ENCODE peak calls at places on chromosomes 12 and 14, in eight cellular contexts. J, F, T, O, V, B, D and Y are unnamed samples.

GRCh38 chr14:30193791-30194407 is 266.3 kb upstream of the PRKD1 start:
- DNase-seq in O (no peak), V (peak), D (peak), F (no peak), J (no peak), T (no peak), B (no peak), Y (no peak)

GRCh38 chr12:115687094-115687493 is 590.4 kb downstream of the MED13L start:
- DNase-seq in J (peak), F (no peak), D (no peak), T (no peak), B (no peak), O (no peak), V (no peak), Y (no peak)

GRCh38 chr12:97748298-97748697 is 285.7 kb downstream of the RMST start:
- DNase-seq in D (no peak), J (no peak), V (no peak), T (no peak), O (no peak), B (no peak), F (no peak), Y (no peak)

GRCh38 chr12:105198961-105199360 is 37.0 kb downstream of the APPL2 start:
- DNase-seq in V (no peak), D (no peak), O (no peak), B (no peak), T (no peak), F (no peak), J (no peak), Y (no peak)

GRCh38 chr14:76826122-76826521 is at the start of gene LRRC74A:
- DNase-seq in J (no peak), O (no peak), V (no peak), F (no peak), D (no peak), T (no peak), B (no peak), Y (no peak)

GRCh38 chr12:123076604-123077297 is 74.1 kb downstream of the PITPNM2 start:
- DNase-seq in T (no peak), D (no peak), O (no peak), F (peak), J (no peak), V (no peak), B (no peak), Y (peak)

GRCh38 chr14:23613242-23614070 is 22.7 kb upstream of the DHRS2 start:
- DNase-seq in D (no peak), F (no peak), J (no peak), B (no peak), T (no peak), V (no peak), O (no peak), Y (no peak)

GRCh38 chr12:106149096-106149784 is 10.5 kb upstream of the NUAK1 start:
- DNase-seq in F (no peak), V (no peak), D (no peak), O (no peak), J (no peak), B (peak), T (peak), Y (no peak)

GRCh38 chr12:32302218-32302826 is 97.0 kb upstream of the FGD4 start:
- DNase-seq in D (peak), T (no peak), O (no peak), B (peak), J (no peak), F (peak), V (no peak), Y (peak)

GRCh38 chr12:79444089-79444488 is 246.7 kb downstream of the PAWR start:
- DNase-seq in D (peak), O (no peak), J (no peak), T (no peak), F (no peak), V (no peak), B (no peak), Y (no peak)

GRCh38 chr12:13661005-13661887 is 320.2 kb downstream of the GRIN2B start:
- DNase-seq in B (peak), J (peak), F (peak), O (peak), V (peak), T (peak), D (peak), Y (peak)

GRCh38 chr12:117060236-117060926 is 38.8 kb downstream of the TESC start:
- DNase-seq in J (no peak), T (no peak), F (no peak), B (no peak), V (no peak), D (no peak), O (no peak), Y (no peak)

GRCh38 chr12:3200032-3200617 is 122.9 kb downstream of the TSPAN9 start:
- DNase-seq in F (no peak), O (no peak), T (no peak), V (no peak), J (peak), B (no peak), D (peak), Y (no peak)

GRCh38 chr12:47868041-47868440 is 36.8 kb downstream of the VDR start:
- DNase-seq in J (no peak), D (peak), F (no peak), V (no peak), B (no peak), O (no peak), T (no peak), Y (no peak)

GRCh38 chr14:68685419-68686211 is 107.3 kb downstream of the ZFP36L1 start:
- DNase-seq in J (no peak), F (peak), B (peak), T (peak), V (no peak), O (no peak), D (peak), Y (peak)

GRCh38 chr12:65949009-65949623 is 124.8 kb downstream of the HMGA2 start:
- DNase-seq in B (no peak), D (no peak), T (no peak), O (no peak), V (no peak), J (no peak), F (no peak), Y (no peak)

GRCh38 chr12:65949986-65950385 is 125.7 kb downstream of the HMGA2 start:
- DNase-seq in J (no peak), D (no peak), F (no peak), T (no peak), O (no peak), V (no peak), B (no peak), Y (no peak)

GRCh38 chr12:65946419-65946818 is 122.1 kb downstream of the HMGA2 start:
- DNase-seq in J (no peak), O (no peak), B (no peak), T (no peak), D (no peak), F (no peak), V (no peak), Y (no peak)

GRCh38 chr12:65946821-65947220 is 122.5 kb downstream of the HMGA2 start:
- DNase-seq in F (no peak), B (no peak), V (no peak), T (no peak), D (no peak), J (no peak), O (no peak), Y (no peak)

DNA sequence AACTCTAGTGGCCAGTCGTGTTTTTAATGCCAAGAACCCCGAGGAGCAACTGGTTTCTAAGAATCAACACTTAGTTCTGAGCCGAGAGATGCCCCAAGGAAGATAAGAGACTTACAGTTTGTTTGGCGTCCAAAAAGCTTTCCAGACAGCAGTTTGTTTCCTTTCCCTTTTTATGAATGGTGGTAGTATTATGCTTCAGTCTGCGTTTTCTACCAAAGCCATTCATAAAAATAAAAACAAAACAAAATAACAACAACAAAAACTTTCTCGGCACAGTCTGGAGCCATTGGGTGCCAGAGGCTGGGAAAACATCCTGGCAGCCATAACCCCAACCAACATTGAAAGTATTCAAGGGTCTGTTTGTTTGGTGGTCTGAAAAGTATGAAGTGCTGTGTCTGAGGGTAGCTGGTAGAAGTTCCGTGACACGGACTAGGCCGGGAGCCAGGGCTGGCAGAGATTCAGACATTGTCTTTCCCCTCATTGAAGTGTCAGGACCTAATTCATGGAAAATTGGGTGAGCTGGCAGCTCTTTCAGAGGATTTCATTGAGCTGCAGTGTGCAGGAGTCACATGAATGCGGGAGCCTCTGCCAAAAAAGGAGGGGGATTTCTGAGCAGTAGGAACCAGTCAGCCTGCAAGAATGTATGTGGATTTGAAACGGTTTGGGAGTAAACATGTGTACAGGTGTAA is 124.2 kb downstream of the HMGA2 start:
- DNase-seq in F (no peak), T (no peak), O (peak), D (peak), B (no peak), V (peak), J (peak), Y (no peak)
- TF ChIP-seq CTCF in F (no peak), T (no peak), O (no peak), D (no peak), B (no peak), V (no peak), J (no peak), Y (no peak)

GRCh38 chr14:73285979-73286378 is 48.7 kb downstream of the PAPLN start:
- DNase-seq in V (no peak), D (no peak), J (no peak), O (no peak), B (no peak), F (no peak), T (no peak), Y (no peak)

GRCh38 chr14:73286598-73286997 is 49.3 kb downstream of the PAPLN start:
- DNase-seq in D (no peak), F (no peak), B (no peak), O (no peak), J (no peak), T (no peak), V (no peak), Y (no peak)

GRCh38 chr14:73280903-73281302 is 43.6 kb downstream of the PAPLN start:
- DNase-seq in F (no peak), J (no peak), O (no peak), B (no peak), D (no peak), V (no peak), T (no peak), Y (no peak)

GRCh38 chr14:73287071-73287470 is 49.8 kb downstream of the PAPLN start:
- DNase-seq in D (no peak), F (no peak), J (no peak), O (no peak), T (no peak), B (no peak), V (no peak), Y (no peak)

DNA sequence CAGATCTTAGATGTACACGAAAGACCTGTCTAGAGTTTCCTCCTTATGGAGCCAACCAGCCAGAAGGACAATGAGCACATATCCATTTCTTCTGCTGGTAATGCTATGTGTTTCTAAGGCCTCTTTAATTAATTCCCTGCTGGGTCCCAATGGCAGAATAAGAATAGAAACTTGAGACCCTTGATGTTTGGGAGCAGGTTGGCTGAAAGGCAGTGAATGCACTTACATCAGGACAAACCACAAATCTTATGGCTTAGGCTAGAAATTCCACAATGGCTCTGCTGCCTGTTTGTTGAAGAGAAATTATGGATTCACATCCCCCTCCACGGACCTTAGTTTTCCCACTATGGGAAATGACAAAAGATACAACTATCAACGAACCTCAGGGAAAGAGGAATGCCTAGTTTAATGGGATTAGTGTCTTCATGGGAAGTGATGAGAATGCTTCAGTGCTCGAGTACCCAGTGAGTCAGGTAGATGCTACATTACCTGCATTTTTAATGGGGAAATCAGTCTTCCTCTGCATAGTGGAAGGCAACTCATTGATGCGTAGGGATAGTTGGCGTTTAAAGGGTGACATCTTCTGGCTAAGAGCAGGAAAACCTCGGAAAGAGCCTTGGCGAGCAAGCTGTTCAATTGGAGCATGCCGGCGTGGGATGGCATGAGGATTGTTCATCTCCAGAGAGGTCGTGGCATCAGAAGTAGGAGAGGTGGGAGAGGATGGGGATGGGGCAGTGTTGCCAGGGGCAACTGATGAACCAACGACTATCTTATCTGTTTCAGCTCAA is 46.5 kb downstream of the PAPLN start:
- DNase-seq in J (no peak), B (no peak), D (peak), V (no peak), F (no peak), O (no peak), T (no peak), Y (no peak)
- TF ChIP-seq CTCF in J (no peak), B (peak), D (peak), V (peak), F (no peak), O (no peak), T (no peak), Y (no peak)

GRCh38 chr12:19129486-19130223 is at the start of gene PLEKHA5:
- DNase-seq in O (peak), D (peak), T (peak), F (peak), J (peak), V (no peak), B (no peak), Y (peak)

GRCh38 chr12:19130224-19131019 is 889 bp downstream of the PLEKHA5 start:
- DNase-seq in V (no peak), D (peak), T (peak), J (peak), B (no peak), O (peak), F (peak), Y (peak)

GRCh38 chr12:19125325-19125724 is 4.2 kb upstream of the PLEKHA5 start:
- DNase-seq in O (no peak), F (no peak), D (peak), V (no peak), B (no peak), T (no peak), J (no peak), Y (no peak)

GRCh38 chr12:19129121-19129485 is 430 bp upstream of the PLEKHA5 start:
- DNase-seq in O (no peak), T (no peak), V (no peak), B (no peak), D (peak), F (no peak), J (no peak), Y (no peak)

DNA sequence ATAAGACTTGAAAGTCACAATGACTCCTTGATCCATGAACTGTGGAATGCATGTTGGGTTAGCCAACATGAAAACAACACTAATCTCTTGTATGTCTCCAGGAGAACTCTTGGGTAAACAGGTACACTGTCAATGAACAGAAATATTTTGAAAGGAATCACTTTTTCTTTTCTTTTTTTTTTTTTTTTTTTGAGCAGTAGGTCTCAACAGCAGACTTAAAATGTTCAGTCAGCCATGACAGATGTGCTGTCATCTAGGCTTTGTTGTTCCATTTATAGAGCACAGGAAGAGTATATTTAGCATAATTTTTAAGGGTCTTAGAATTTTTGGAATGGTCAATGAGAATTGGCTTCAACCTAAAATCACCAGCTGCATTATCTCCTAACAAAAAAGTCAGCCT is 2.3 kb upstream of the PLEKHA5 start:
- DNase-seq in F (no peak), O (no peak), T (no peak), J (no peak), B (no peak), D (no peak), V (no peak), Y (no peak)
- TF ChIP-seq CTCF in F (no peak), O (no peak), T (no peak), J (no peak), B (no peak), D (no peak), V (no peak), Y (no peak)

GRCh38 chr12:39375206-39375808 is 67.6 kb downstream of the KIF21A start:
- DNase-seq in F (no peak), V (no peak), O (no peak), J (no peak), B (no peak), T (no peak), D (no peak), Y (no peak)
- TF ChIP-seq CTCF in F (no peak), V (peak), O (no peak), J (no peak), B (no peak), T (no peak), D (no peak), Y (no peak)

GRCh38 chr12:52204931-52205505 is 13.2 kb upstream of the KRT80 start:
- DNase-seq in B (no peak), J (no peak), O (peak), T (no peak), V (no peak), D (no peak), F (no peak), Y (no peak)
- TF ChIP-seq CTCF in B (no peak), J (no peak), O (no peak), T (no peak), V (no peak), D (no peak), F (no peak), Y (no peak)

GRCh38 chr12:10505620-10506019 is at the start of gene EIF2S3B:
- DNase-seq in O (no peak), J (no peak), B (no peak), D (no peak), T (no peak), F (no peak), V (no peak), Y (no peak)

GRCh38 chr12:10503460-10503859 is 2.2 kb upstream of the EIF2S3B start:
- DNase-seq in D (no peak), O (no peak), V (no peak), T (no peak), F (no peak), J (no peak), B (no peak), Y (no peak)

GRCh38 chr12:10498042-10498441 is 7.6 kb upstream of the EIF2S3B start:
- DNase-seq in V (no peak), F (no peak), D (no peak), O (no peak), J (no peak), B (no peak), T (no peak), Y (no peak)

GRCh38 chr12:10497602-10498001 is 8.1 kb upstream of the EIF2S3B start:
- DNase-seq in J (no peak), T (no peak), O (no peak), D (peak), F (no peak), B (no peak), V (no peak), Y (no peak)

GRCh38 chr12:10501031-10501430 is 4.7 kb upstream of the EIF2S3B start:
- DNase-seq in O (no peak), T (no peak), F (no peak), J (no peak), D (peak), B (peak), V (peak), Y (no peak)
- TF ChIP-seq CTCF in O (no peak), T (peak), F (no peak), J (no peak), D (peak), B (peak), V (peak), Y (no peak)

GRCh38 chr12:120496353-120497340 is 734 bp downstream of the DYNLL1 start:
- DNase-seq in O (peak), F (peak), B (peak), J (peak), D (peak), T (peak), V (no peak), Y (peak)
- TF ChIP-seq CTCF in O (no peak), F (peak), B (peak), J (no peak), D (no peak), T (peak), V (no peak), Y (peak)

GRCh38 chr12:50234347-50234746 is 49.0 kb downstream of the LIMA1 start:
- DNase-seq in O (no peak), J (peak), V (no peak), T (no peak), F (no peak), D (peak), B (no peak), Y (no peak)
- TF ChIP-seq CTCF in O (no peak), J (no peak), V (no peak), T (no peak), F (no peak), D (no peak), B (no peak), Y (no peak)